ENCODE peak calls at places on chromosome 18, in eight cellular contexts. A, G, M, Y, W, E, Q and D are unnamed samples.

GRCh38 chr18:47601608-47602272 is 328.7 kb downstream of the SMAD2 start:
- DNase-seq in W (no peak), Y (no peak), M (peak), Q (no peak), E (no peak), A (no peak), G (no peak), D (no peak)

GRCh38 chr18:69102959-69103358 is 297.7 kb upstream of the DOK6 start:
- DNase-seq in G (no peak), W (peak), E (peak), M (no peak), Q (peak), Y (no peak), A (no peak), D (no peak)

GRCh38 chr18:7198326-7198725 is 32.6 kb upstream of the LRRC30 start:
- DNase-seq in A (no peak), Y (no peak), M (no peak), W (no peak), G (no peak), E (no peak), Q (no peak), D (no peak)

GRCh38 chr18:76351961-76352581 is 143.0 kb downstream of the ZNF516 start:
- DNase-seq in E (peak), Y (peak), A (peak), G (peak), Q (peak), W (peak), M (no peak), D (peak)

GRCh38 chr18:9726936-9727335 is 18.8 kb downstream of the RAB31 start:
- DNase-seq in A (no peak), Y (no peak), E (no peak), M (no peak), W (no peak), G (no peak), Q (no peak), D (no peak)

GRCh38 chr18:56637897-56638231 is 528 bp downstream of the TXNL1 start:
- DNase-seq in E (peak), M (no peak), W (no peak), A (peak), Q (no peak), G (no peak), Y (no peak), D (no peak)

GRCh38 chr18:3504637-3505036 is 54.7 kb downstream of the TGIF1 start:
- DNase-seq in G (no peak), W (no peak), Q (no peak), A (no peak), M (no peak), E (no peak), Y (no peak), D (no peak)

GRCh38 chr18:72672364-72673151 is 128.4 kb upstream of the CBLN2 start:
- DNase-seq in E (peak), W (peak), G (peak), M (no peak), A (peak), Y (peak), Q (peak), D (no peak)

GRCh38 chr18:34153711-34154110 is 71.0 kb downstream of the NOL4 start:
- DNase-seq in Q (no peak), A (no peak), E (peak), Y (no peak), G (peak), W (peak), M (no peak), D (no peak)

GRCh38 chr18:39360072-39360471 is 1794.5 kb upstream of the CELF4 start:
- DNase-seq in G (no peak), W (no peak), E (no peak), Y (no peak), M (no peak), A (no peak), Q (no peak), D (no peak)

GRCh38 chr18:55910328-55910727 is 322.3 kb upstream of the TCF4 start:
- DNase-seq in E (no peak), M (no peak), W (no peak), G (no peak), Q (no peak), Y (no peak), A (no peak), D (no peak)

GRCh38 chr18:13680612-13681011 is 45.7 kb downstream of the FAM210A start:
- DNase-seq in A (peak), G (no peak), W (no peak), Y (no peak), Q (no peak), E (no peak), M (no peak), D (no peak)

GRCh38 chr18:32175265-32175664 is 14.6 kb upstream of the MEP1B start:
- DNase-seq in G (no peak), M (no peak), A (no peak), Q (no peak), W (no peak), Y (no peak), E (no peak), D (no peak)

GRCh38 chr18:26394047-26394654 is 154.2 kb downstream of the KCTD1 start:
- DNase-seq in E (no peak), Y (no peak), W (no peak), G (no peak), A (no peak), M (no peak), Q (no peak), D (no peak)

GRCh38 chr18:55381277-55381676 is 206.7 kb downstream of the TCF4 start:
- DNase-seq in G (peak), M (no peak), W (peak), A (no peak), E (peak), Q (peak), Y (peak), D (peak)

GRCh38 chr18:46220116-46220515 is 115.9 kb downstream of the HAUS1 start:
- DNase-seq in W (peak), E (peak), Q (peak), M (no peak), G (peak), Y (peak), A (no peak), D (peak)

GRCh38 chr18:69874058-69874457 is 73.6 kb downstream of the CD226 start:
- DNase-seq in Q (no peak), W (peak), E (peak), G (peak), M (no peak), A (no peak), Y (no peak), D (no peak)

GRCh38 chr18:32195881-32196815 is 6.3 kb downstream of the MEP1B start:
- DNase-seq in Q (no peak), W (no peak), M (no peak), A (no peak), Y (no peak), G (no peak), E (no peak), D (no peak)

GRCh38 chr18:70490008-70490933 is 201.4 kb downstream of the SOCS6 start:
- DNase-seq in W (peak), G (peak), E (peak), M (no peak), Y (peak), Q (peak), A (peak), D (no peak)

GRCh38 chr18:10454800-10455550 is 540 bp downstream of the APCDD1 start:
- DNase-seq in M (no peak), W (no peak), Q (no peak), G (no peak), E (peak), A (peak), Y (no peak), D (no peak)

GRCh38 chr18:44507729-44508325 is 172.9 kb upstream of the SETBP1 start:
- DNase-seq in Q (no peak), M (no peak), G (no peak), W (peak), A (peak), E (no peak), Y (no peak), D (no peak)

DNA sequence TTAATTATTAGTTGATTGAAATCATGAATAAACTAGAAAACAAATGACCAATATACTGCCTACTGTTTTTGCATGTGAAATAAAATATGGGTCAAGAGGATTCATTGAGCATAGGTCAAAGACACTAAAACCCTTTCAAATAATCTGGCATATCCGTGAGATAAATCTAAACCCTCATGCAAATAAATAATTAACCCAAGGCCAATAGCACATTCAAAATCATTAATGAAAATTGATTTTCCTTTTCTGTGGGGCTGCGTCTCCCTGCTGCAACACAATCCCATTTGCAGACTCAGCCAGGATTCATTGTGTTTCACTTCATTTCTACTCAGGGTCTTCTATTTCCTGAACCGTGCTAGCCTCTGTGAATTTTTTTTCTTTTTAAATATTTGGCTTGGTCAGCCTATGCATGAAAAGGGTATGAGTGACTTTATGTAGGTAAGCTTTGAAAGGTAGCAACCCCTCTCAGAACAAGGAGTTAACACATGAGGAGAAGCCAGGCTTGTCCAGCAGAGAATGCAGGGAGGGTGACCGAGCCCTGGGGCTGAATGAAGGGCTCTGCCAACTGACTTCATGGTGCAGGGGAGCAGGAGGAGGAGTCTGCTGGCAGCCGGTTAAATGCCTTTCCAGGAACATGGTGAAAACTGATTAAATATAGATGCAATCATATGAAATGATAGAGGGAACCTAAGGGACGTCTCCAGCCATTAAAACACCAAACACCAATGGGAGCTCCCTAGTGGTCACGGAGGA is 10.3 kb upstream of the CTAGE1 start:
- DNase-seq in Q (no peak), E (no peak), Y (no peak), M (no peak), W (no peak), A (no peak), G (no peak), D (no peak)
- TF ChIP-seq CTCF in Q (no peak), E (no peak), Y (no peak), M (no peak), W (no peak), A (no peak), G (no peak), D (no peak)

GRCh38 chr18:51153659-51154371 is 43.7 kb downstream of the MEX3C start:
- DNase-seq in E (no peak), Q (no peak), M (no peak), W (no peak), Y (no peak), A (no peak), G (no peak), D (no peak)

GRCh38 chr18:51151185-51151567 is 46.3 kb downstream of the MEX3C start:
- DNase-seq in G (no peak), W (no peak), Y (no peak), Q (no peak), E (no peak), M (no peak), A (no peak), D (no peak)

GRCh38 chr18:51149605-51150429 is 47.7 kb downstream of the MEX3C start:
- DNase-seq in Y (peak), G (peak), M (no peak), W (peak), E (peak), A (no peak), Q (peak), D (peak)

GRCh38 chr18:51150430-51150746 is 47.1 kb downstream of the MEX3C start:
- DNase-seq in Q (no peak), Y (no peak), M (no peak), G (no peak), W (no peak), A (no peak), E (no peak), D (no peak)

DNA sequence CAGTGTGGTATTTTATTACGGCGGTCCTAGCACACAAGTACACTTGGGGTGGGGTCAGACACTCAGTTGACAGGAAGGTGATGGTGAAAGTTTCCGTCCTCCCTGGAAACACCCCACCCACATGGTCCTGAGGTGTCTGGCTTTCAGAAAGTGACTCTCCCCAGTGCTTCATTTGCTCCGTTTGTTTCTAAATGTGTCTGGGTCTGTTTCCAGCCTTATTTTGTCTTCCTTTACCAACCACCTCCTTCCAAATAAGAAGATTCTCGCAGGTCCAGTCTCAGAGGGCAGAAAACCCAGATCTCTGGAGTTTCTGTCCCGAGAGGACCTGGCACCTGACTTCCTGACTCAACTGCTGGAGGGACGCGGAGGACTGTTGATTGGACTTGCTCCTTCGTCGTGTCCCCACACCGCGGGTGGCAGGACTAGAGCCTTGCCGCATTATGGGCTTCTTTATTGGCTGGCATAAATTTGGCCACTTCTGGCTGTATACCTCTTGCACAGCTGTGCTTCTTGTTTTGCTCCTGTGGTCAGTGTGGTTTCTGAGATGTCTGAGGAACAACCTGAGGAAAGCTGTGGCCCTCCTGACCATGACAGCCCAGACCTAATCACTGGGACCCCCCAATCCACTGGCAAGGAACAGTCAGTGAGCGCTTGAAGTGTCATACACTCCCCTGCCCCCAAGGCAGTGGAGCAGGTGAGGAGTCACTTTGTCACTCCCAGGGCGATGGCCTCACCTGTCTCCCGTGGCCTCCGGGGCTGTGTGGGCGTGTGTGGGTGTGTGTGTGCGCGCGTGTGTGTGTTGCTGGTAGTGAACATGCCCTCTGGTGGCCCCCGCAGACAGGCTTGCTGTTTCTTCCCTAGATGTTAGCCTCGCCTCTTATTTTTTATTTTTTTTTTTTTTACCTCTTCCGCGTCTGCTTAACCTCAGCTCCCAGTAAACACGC is 45.6 kb downstream of the MEX3C start:
- DNase-seq in Q (no peak), E (no peak), Y (no peak), W (no peak), A (no peak), M (no peak), G (no peak), D (no peak)
- H3K4me3 ChIP-seq in Q (no peak), E (no peak), Y (no peak), W (no peak), A (no peak), M (no peak), G (no peak), D (no peak)

DNA sequence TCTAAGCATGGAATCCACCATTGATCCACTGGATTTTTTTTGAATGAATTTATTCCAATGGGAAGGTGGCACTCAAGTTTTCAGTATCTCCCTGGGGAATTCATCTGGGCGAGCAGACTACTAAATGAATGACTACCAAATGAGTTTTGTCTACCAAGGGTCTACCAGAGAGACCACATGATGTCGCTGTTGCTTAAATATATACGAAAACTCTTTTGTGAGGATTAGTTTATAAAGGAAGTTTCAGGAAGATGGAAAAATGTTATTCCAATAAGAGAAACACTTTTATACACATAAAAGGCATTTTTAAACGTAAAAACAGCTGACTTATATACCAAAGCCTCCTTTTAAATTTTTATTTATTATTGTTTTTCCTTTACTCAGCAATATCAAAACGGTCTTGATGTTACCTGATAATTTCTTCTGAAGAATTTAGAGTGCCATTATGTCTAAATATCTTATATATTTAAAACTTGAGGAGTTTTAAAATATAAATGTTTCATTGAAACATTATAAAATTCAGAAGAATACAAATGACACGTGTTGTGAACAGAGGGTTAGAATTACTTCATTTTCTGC is 139.7 kb downstream of the HRH4 start:
- DNase-seq in Y (peak), E (peak), W (peak), M (no peak), Q (peak), G (peak), A (peak), D (no peak)
- TF ChIP-seq CTCF in Y (peak), E (peak), W (peak), M (peak), Q (peak), G (peak), A (peak), D (peak)

GRCh38 chr18:8703781-8704301 is 1.5 kb upstream of the MTCL1 start:
- DNase-seq in M (no peak), A (no peak), G (no peak), Y (no peak), E (no peak), Q (no peak), W (no peak), D (no peak)
- H3K4me3 ChIP-seq in M (peak), A (no peak), G (peak), Y (peak), E (no peak), Q (no peak), W (no peak), D (peak)

DNA sequence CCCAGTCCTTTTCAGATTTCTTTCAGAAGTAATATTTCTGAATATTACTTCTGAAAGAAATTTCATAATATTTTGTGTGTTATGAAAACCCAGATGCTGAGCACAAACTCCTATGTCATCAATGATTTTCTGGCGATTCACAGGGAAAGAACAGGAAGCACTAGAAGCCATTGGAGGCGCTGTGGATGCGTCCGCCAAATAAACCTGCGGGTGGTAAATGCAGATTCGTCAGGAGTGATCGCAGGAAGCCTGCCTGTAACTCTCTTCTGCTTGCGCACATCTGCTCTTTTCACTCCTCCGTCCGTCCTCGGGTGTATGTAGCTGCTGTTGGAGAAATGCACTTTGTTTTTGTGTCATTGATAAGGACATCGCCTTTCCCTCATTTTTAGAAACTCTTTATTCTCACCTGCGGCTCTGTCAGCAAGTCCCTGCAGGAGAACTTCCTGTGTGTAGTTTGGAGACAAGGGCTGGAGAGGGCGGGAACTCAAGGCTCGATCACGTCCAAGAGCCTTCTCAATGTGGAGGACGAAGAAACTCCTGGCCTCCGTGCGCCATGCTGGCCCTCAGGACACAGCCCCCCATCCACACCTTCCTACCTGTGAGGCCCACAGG is 483.8 kb downstream of the GALR1 start:
- DNase-seq in G (no peak), W (no peak), Y (no peak), A (no peak), M (no peak), Q (no peak), E (no peak), D (no peak)
- TF ChIP-seq CTCF in G (no peak), W (no peak), Y (no peak), A (no peak), M (no peak), Q (no peak), E (no peak), D (no peak)

DNA sequence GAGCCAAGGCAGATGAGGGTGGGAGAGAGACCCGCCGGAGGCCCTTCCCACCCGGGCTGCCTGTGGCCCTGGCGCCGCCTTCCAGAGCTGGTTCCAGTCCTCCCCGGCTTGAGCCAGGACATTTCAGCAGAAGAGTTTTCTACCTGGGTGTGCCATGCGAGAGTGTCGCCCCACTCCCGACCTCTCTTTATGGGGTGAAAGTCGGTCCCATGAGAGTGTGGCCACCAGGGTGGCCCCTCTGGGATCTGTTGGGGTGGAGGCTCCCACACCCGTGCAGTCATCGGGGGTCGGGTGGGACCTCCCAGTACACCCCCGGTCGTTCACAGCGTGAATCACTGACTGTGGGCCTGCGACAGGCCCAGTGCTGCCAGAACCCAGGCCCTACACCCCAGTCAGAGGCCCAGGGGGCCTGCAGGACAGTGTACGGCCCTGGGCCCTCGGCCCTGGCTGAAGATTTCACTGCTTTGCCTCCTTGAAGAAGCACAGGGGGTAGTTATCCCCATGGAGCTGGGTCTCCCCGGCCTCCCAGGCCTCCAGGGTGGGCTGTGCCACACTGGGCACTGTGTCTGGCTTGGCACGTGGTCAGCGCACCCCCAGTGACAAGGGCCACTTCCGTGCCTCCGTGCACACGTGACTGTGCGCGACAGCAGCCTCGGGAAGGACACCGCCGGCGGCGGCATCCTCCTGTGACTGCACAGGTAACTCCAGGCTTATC is 5.9 kb downstream of the NFATC1 start:
- DNase-seq in Q (no peak), M (no peak), W (no peak), Y (no peak), A (no peak), E (no peak), G (no peak), D (no peak)
- H3K4me3 ChIP-seq in Q (no peak), M (no peak), W (no peak), Y (no peak), A (no peak), E (no peak), G (no peak), D (no peak)